ENCODE peak calls at places on chromosomes 5 and 9, in five cellular contexts. L is breast epithelium, M is gastrocnemius medialis, Z is prostate gland, T is adrenal gland. Q is an unnamed sample.

GRCh38 chr9:38371495-38371894 is 21.0 kb upstream of the ALDH1B1 start:
- DNase-seq in T (peak), M (no peak), L (no peak), Z (peak), Q (peak)

GRCh38 chr9:114057161-114057560 is 20.9 kb downstream of the AMBP start:
- DNase-seq in L (no peak), M (no peak), T (peak), Z (no peak), Q (peak)

GRCh38 chr9:138051586-138052321 is 174.2 kb downstream of the CACNA1B start:
- DNase-seq in M (no peak), Z (no peak), T (no peak), L (no peak), Q (no peak)

GRCh38 chr9:105296445-105296844 is 52.0 kb downstream of the SLC44A1 start:
- DNase-seq in L (no peak), Z (no peak), T (no peak), M (no peak), Q (no peak)

GRCh38 chr5:72160299-72160698 is 53.0 kb downstream of the MAP1B start:
- DNase-seq in L (no peak), M (no peak), Z (no peak), T (no peak), Q (no peak)

GRCh38 chr5:1312993-1313833 is 18.3 kb upstream of the TERT start:
- DNase-seq in L (no peak), M (no peak), Z (no peak), T (no peak), Q (no peak)

GRCh38 chr5:112787261-112787660 is 49.6 kb downstream of the APC start:
- DNase-seq in L (no peak), T (no peak), M (no peak), Z (no peak), Q (no peak)

GRCh38 chr5:72477644-72478043 is 29.6 kb downstream of the ZNF366 start:
- DNase-seq in Z (no peak), T (no peak), M (no peak), L (no peak), Q (no peak)

GRCh38 chr9:7366121-7366520 is 433.5 kb downstream of the DMAC1 start:
- DNase-seq in T (no peak), M (no peak), L (no peak), Z (no peak), Q (no peak)

GRCh38 chr9:33161589-33162132 is 5.5 kb downstream of the B4GALT1 start:
- DNase-seq in M (no peak), L (no peak), Z (peak), T (no peak), Q (no peak)

GRCh38 chr5:1364211-1364610 is 19.3 kb upstream of the CLPTM1L start:
- DNase-seq in L (no peak), T (no peak), M (no peak), Z (peak), Q (no peak)

GRCh38 chr9:128222026-128222425 is 18.8 kb downstream of the DNM1 start:
- DNase-seq in Z (no peak), M (no peak), L (no peak), T (no peak), Q (no peak)

GRCh38 chr9:137222190-137223077 is at the start of gene RNF208:
- DNase-seq in Z (no peak), M (no peak), L (no peak), T (no peak), Q (no peak)

GRCh38 chr9:136133191-136133958 is 14.7 kb upstream of the TMEM250 start:
- DNase-seq in L (no peak), T (no peak), M (no peak), Z (no peak), Q (no peak)

GRCh38 chr5:174195517-174195916 is 150.0 kb downstream of the NSG2 start:
- DNase-seq in M (no peak), L (no peak), T (no peak), Z (no peak), Q (no peak)

GRCh38 chr9:2621678-2622360 is at the start of gene VLDLR:
- DNase-seq in M (peak), Z (peak), T (peak), L (peak), Q (peak)

GRCh38 chr5:115179068-115179958 is 9.6 kb upstream of the TRIM36 start:
- DNase-seq in L (no peak), T (no peak), Z (no peak), M (no peak), Q (no peak)

DNA sequence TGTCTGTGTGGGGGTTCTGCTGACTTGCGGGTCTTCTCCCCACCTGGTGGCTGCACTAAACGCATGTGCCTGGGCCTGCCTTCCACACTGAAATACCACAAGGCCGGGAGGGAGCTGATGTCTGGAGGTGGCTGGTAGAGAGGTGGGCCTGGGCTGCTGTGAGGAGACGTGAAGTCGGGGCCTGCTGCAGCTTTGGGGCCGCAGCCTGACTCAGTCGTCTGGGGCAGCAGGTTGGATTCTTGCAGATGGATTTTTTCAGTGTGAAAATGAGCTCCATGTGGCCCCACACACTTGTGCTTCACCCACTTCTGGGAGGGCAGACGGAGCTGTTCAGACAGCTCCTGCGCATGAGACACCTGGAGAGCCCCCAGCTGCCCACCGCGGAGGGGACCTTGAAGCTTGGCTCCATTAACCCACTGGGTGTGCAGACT is 29.3 kb downstream of the COL5A1 start:
- DNase-seq in Z (no peak), T (no peak), L (no peak), M (no peak), Q (no peak)
- TF ChIP-seq CTCF in Z (no peak), T (no peak), L (no peak), M (no peak), Q (no peak)

GRCh38 chr5:43411489-43411888 is 702 bp downstream of the CCL28 start:
- DNase-seq in Z (no peak), M (no peak), T (no peak), L (no peak), Q (no peak)

GRCh38 chr5:43413966-43414365 is 1.8 kb upstream of the CCL28 start:
- DNase-seq in T (no peak), L (no peak), M (no peak), Z (no peak), Q (no peak)

GRCh38 chr5:43409809-43410271 is 2.4 kb downstream of the CCL28 start:
- DNase-seq in M (no peak), T (no peak), Z (peak), L (no peak), Q (no peak)

GRCh38 chr5:43410414-43410813 is 1.8 kb downstream of the CCL28 start:
- DNase-seq in M (no peak), Z (no peak), T (no peak), L (no peak), Q (no peak)

DNA sequence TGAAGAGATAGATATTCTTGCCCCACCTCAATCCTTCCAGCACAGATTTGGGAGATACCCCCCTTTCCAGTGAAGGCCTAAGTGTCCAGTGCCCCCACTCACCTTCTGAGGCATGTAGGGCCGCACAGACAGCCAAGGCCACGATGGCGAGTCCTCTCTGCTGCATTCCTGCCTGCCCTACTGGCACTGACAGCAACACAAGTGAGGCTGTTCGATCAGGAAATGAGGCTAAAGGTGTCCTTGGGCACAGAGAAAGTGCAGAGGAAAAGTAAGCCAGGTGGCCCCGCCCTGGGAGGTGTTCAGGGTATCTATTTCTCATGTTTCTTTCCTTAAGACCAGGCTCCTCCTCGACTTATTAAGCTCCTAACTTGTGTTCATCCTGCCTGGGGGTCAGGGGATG is at the start of gene CCL28:
- DNase-seq in Z (no peak), T (no peak), L (no peak), M (no peak), Q (no peak)
- TF ChIP-seq POLR2A in Z (no peak), T (no peak), L (no peak), M (no peak), Q (no peak)

GRCh38 chr9:90002299-90003045 is 397.7 kb downstream of the GADD45G start:
- DNase-seq in T (no peak), M (no peak), Z (no peak), L (no peak), Q (no peak)

GRCh38 chr9:89999176-89999533 is 394.3 kb downstream of the GADD45G start:
- DNase-seq in T (peak), L (peak), M (peak), Z (peak), Q (no peak)

GRCh38 chr9:90001756-90002155 is 396.9 kb downstream of the GADD45G start:
- DNase-seq in L (no peak), T (no peak), M (no peak), Z (no peak), Q (no peak)

GRCh38 chr9:90000925-90001324 is 396.1 kb downstream of the GADD45G start:
- DNase-seq in M (no peak), Z (no peak), L (no peak), T (peak), Q (no peak)

GRCh38 chr9:89999534-90000370 is 394.9 kb downstream of the GADD45G start:
- DNase-seq in M (peak), T (peak), Z (peak), L (no peak), Q (peak)
- H3K4me3 ChIP-seq in M (peak), T (peak), Z (no peak), L (peak), Q (no peak)

GRCh38 chr5:132823481-132824050 is 6.9 kb downstream of the SHROOM1 start:
- DNase-seq in Z (no peak), L (no peak), M (no peak), T (no peak), Q (no peak)

GRCh38 chr5:132824426-132824825 is 6.0 kb downstream of the SHROOM1 start:
- DNase-seq in M (no peak), Z (no peak), L (no peak), T (no peak), Q (no peak)

GRCh38 chr5:132825824-132826391 is 4.5 kb downstream of the SHROOM1 start:
- DNase-seq in L (no peak), M (no peak), Z (no peak), T (no peak), Q (no peak)

GRCh38 chr5:132826424-132827082 is 3.9 kb downstream of the SHROOM1 start:
- DNase-seq in Z (no peak), M (no peak), L (no peak), T (no peak), Q (no peak)

DNA sequence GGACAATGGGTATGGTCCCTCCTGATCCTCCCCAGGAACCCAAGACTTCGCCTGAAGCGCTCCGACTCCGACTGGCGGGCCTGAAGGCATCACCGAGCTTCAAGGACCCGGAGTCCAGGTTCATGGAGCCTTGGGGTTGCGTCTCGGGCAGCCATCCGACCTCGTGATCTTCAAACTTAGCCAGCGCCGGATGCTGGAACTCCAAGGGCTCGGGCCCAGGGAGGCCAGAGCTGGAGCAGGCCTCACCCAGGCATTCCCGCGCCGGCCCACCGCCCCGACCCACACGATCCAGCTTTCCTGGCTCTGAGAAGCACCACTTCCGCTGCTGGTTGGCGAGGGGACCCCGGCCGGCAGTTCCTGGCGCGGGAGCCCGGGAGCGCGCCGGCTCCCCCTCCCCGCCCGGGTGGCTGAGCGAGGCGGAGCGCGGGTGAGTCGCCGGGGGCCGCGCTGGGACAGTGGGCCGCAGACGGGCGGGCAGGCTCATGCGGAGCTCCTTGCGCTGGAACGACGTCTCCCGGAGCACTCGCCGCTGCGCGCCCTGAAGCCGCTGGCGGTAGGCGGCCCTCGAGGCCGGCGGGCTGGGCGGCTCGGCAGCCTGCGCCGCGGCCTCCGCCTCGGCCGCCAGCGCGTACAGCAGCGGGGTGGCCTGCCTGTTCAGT is 5.2 kb downstream of the SHROOM1 start:
- DNase-seq in T (no peak), M (no peak), L (no peak), Z (no peak), Q (no peak)
- TF ChIP-seq CTCF in T (no peak), M (no peak), L (no peak), Z (no peak), Q (no peak)

Q was measured in lower leg skin.